ENCODE peak calls at places on chromosome 20, in six cellular contexts. P is HepG2, F is right lobe of liver, I is IMR-90, L is transverse colon, H is psoas muscle. V is an unnamed sample.

GRCh38 chr20:63587781-63588591 is 13.9 kb upstream of the HELZ2 start:
- DNase-seq in P (no peak), F (no peak), I (no peak), H (no peak), L (no peak), V (no peak)

GRCh38 chr20:12966468-12967085 is 42.2 kb upstream of the SPTLC3 start:
- DNase-seq in F (no peak), L (no peak), I (peak; percentile 63), H (no peak), P (peak; percentile 65), V (peak; percentile 71)

GRCh38 chr20:6838181-6838826 is 70.8 kb downstream of the BMP2 start:
- DNase-seq in I (no peak), F (no peak), P (no peak), H (no peak), L (no peak), V (no peak)

GRCh38 chr20:9359561-9360308 is 154.7 kb upstream of the LAMP5 start:
- DNase-seq in L (peak; percentile 55), H (peak; percentile 26), I (peak; percentile 70), P (peak; percentile 67), F (no peak), V (peak; percentile 79)

GRCh38 chr20:57160985-57161384 is 105.5 kb downstream of the BMP7 start:
- DNase-seq in I (no peak), H (no peak), L (no peak), P (no peak), F (no peak), V (no peak)

GRCh38 chr20:25000268-25000801 is 7.8 kb upstream of the APMAP start:
- DNase-seq in L (peak; percentile 38), F (no peak), P (no peak), H (peak; percentile 75), I (peak; percentile 44), V (peak; percentile 10)

GRCh38 chr20:33970229-33970628 is 23.5 kb upstream of the RALY start:
- DNase-seq in I (no peak), P (no peak), L (no peak), F (no peak), H (no peak), V (no peak)

GRCh38 chr20:47351643-47352331 is 4.7 kb downstream of the ZMYND8 start:
- DNase-seq in F (peak; percentile 30), H (no peak), P (no peak), L (no peak), I (no peak), V (peak; percentile 50)

GRCh38 chr20:10947726-10948125 is 273.9 kb upstream of the JAG1 start:
- DNase-seq in H (no peak), L (no peak), I (no peak), F (no peak), P (no peak), V (no peak)

GRCh38 chr20:22586645-22587310 is 2.4 kb upstream of the FOXA2 start:
- DNase-seq in P (peak; percentile 56), H (no peak), I (no peak), L (peak; percentile 73), F (peak; percentile 81), V (no peak)

GRCh38 chr20:13028001-13028400 is 19.2 kb downstream of the SPTLC3 start:
- DNase-seq in F (no peak), H (no peak), I (no peak), L (no peak), P (no peak), V (peak; percentile 26)

GRCh38 chr20:11453430-11453829 is 464.3 kb upstream of the BTBD3 start:
- DNase-seq in F (no peak), P (no peak), H (no peak), L (no peak), I (peak; percentile 87), V (peak; percentile 68)

GRCh38 chr20:11013801-11014200 is 340.0 kb upstream of the JAG1 start:
- DNase-seq in H (no peak), F (no peak), L (no peak), I (no peak), P (no peak), V (no peak)

GRCh38 chr20:14332796-14333345 is 4.5 kb downstream of the FLRT3 start:
- DNase-seq in F (no peak), I (no peak), L (no peak), P (no peak), H (no peak), V (no peak)

GRCh38 chr20:14334306-14334930 is 3.0 kb downstream of the FLRT3 start:
- DNase-seq in F (no peak), P (peak; percentile 48), H (no peak), I (peak; percentile 45), L (no peak), V (peak; percentile 67)

GRCh38 chr20:14335122-14335521 is 2.3 kb downstream of the FLRT3 start:
- DNase-seq in L (no peak), P (no peak), I (no peak), F (no peak), H (no peak), V (no peak)

GRCh38 chr20:14333734-14334133 is 3.7 kb downstream of the FLRT3 start:
- DNase-seq in I (no peak), P (no peak), L (no peak), H (no peak), F (no peak), V (no peak)

GRCh38 chr20:14331671-14332070 is 5.7 kb downstream of the FLRT3 start:
- DNase-seq in F (no peak), H (no peak), L (no peak), P (no peak), I (no peak), V (no peak)
- H3K4me3 ChIP-seq in F (no peak overlapping the region), H (no peak overlapping the region), L (no peak overlapping the region), P (no peak overlapping the region), I (no peak overlapping the region), V (no peak overlapping the region)

GRCh38 chr20:32274359-32274758 is 3.1 kb upstream of the KIF3B start:
- DNase-seq in I (no peak), H (no peak), P (no peak), L (no peak), F (no peak), V (no peak)

GRCh38 chr20:32278199-32278643 is 770 bp downstream of the KIF3B start:
- DNase-seq in P (no peak), H (no peak), L (no peak), F (no peak), I (peak; percentile 17), V (no peak)

GRCh38 chr20:32282461-32282860 is 5.0 kb downstream of the KIF3B start:
- DNase-seq in F (peak; percentile 85), P (no peak), H (no peak), I (no peak), L (no peak), V (no peak)

GRCh38 chr20:32281711-32282110 is 4.3 kb downstream of the KIF3B start:
- DNase-seq in L (no peak), I (no peak), P (no peak), H (no peak), F (no peak), V (no peak)

DNA sequence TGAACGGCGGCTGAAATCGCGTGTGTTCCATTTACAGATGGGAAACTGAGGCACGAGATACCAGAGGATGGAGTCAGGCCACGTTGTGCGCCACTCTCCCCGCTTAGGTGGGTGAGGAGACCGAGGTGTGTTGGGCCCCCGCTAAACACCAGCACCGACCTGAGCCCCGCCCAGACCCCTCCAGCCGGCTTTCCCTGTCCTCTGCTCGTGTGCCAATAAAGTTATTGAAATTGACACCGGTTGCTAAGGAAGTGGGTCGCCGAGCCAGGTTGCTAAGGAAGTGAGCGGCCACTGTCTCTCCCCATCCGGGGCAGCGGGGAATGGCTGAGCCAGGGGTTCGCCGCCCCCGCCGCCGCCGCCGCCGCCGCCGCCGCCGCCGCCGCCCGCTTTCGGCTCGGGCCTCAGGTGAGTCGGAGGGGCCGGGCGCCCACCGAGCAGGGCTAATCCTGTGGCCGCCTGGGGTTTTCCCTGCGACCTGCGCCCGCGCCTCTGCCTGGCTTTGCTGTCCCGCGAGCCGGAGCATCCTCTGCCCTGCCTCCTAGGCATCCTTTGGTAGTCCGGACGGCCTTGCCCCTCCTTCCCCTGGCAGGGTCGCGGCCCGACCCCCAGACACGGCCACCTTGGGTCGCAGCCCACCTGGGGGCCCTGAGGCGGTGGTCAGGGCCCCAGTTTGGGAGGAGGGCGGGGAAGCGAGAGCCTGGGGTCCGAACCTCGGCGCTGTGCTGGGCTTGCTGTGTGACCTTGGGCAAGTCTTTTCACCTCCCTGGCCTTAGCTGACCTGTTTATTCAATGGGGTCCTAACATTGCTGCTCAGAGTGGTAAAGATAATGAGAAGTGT is at the start of gene KIF3B:
- DNase-seq in L (peak; percentile 91), I (peak; percentile 90), H (peak; percentile 88), P (peak; percentile 94), F (peak; percentile 88), V (peak; percentile 88)
- TF ChIP-seq CTCF in L (no peak), I (no peak), H (no peak), P (peak; percentile 9), F (no peak), V (no peak)

DNA sequence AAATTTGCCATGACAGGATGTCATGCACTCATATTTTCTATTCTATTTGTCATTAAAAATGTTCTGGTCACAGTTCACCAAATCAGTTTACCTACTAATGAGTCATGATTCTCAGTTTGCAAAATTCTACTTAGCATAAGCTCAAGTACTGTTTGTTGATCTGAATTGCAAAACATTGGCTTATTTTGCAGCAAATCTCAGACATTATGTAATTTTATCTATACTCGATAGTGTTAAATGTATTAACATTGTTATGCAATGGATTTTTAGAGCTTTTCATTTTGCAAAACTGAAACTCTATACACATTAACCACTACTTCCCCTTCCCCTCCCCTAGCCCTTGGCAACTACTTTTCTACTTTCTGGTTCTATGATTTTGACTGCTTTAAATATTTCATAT is 213.8 kb upstream of the ZFP64 start:
- DNase-seq in H (no peak), I (no peak), F (no peak), L (no peak), P (no peak), V (no peak)
- H3K4me3 ChIP-seq in H (no peak overlapping the region), I (no peak overlapping the region), F (no peak overlapping the region), L (no peak overlapping the region), P (no peak overlapping the region), V (no peak overlapping the region)

GRCh38 chr20:36812601-36813000 is 39.0 kb upstream of the DSN1 start:
- DNase-seq in L (no peak), P (no peak), H (no peak), I (no peak), F (no peak), V (no peak)

GRCh38 chr20:36813784-36814136 is 40.2 kb upstream of the DSN1 start:
- DNase-seq in P (no peak), I (no peak), F (no peak), H (no peak), L (no peak), V (no peak)

GRCh38 chr20:36818185-36818584 is 44.6 kb upstream of the DSN1 start:
- DNase-seq in I (no peak), L (no peak), P (no peak), H (no peak), F (no peak), V (no peak)

GRCh38 chr20:36817496-36817895 is 43.9 kb upstream of the DSN1 start:
- DNase-seq in I (no peak), L (no peak), P (no peak), H (no peak), F (no peak), V (no peak)

DNA sequence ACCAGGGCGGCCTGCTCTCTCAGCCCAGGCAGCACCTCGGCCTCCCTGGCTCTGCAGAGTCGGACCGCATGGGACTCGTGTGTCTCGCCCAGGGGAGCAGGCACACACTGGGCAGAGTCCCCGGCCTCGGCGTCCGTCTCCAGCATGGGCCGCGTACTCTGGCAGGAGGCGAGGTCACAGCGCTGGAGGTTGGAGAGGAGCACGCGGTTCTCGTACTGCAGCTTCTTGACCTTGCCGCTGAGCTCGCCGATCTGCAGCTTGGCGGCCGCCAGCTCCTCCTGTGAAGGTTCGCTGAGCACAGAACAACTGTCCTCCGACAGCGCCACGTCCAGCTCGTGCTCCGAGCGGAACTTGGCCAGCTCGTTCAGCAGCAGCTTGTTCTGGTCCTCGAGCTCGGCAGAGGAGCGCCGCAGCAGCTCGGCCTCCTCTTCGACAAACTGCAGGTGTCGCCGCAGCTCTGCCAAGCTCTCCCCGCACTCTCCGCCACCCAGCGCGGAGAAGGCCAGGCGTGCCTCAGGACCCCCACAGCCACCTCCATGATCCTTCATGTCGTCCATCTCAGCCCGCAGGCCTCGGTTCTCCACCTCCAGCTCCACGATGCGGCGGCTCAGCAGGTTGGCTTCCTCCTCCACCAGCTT is 42.0 kb upstream of the DSN1 start:
- DNase-seq in F (no peak), H (no peak), I (no peak), L (no peak), P (no peak), V (no peak)
- TF ChIP-seq CTCF in F (no peak), H (no peak), I (no peak), L (no peak), P (no peak), V (no peak)